ENCODE peak calls at places on chromosomes 4 and X, in five cellular contexts. One of them, this sample, is unnamed.

GRCh38 chr4:97646997-97647396 is 496.3 kb downstream of the STPG2 start:
- DNase-seq in GM12878: no peak
- DNase-seq in SK-N-SH: no peak
- DNase-seq in HepG2: no peak
- DNase-seq in K562: no peak
- DNase-seq in this sample: no peak

GRCh38 chrX:56793533-56794320 is 64.7 kb downstream of the NBDY start:
- DNase-seq in GM12878: no peak
- DNase-seq in SK-N-SH: peak; percentile 0
- DNase-seq in K562: no peak
- DNase-seq in HepG2: no peak
- DNase-seq in this sample: no peak

GRCh38 chr4:87915621-87916020 is 59.9 kb upstream of the SPP1 start:
- DNase-seq in GM12878: no peak
- DNase-seq in HepG2: no peak
- DNase-seq in K562: no peak
- DNase-seq in SK-N-SH: no peak
- DNase-seq in this sample: no peak

GRCh38 chr4:22672944-22673343 is 19.8 kb upstream of the GBA3 start:
- DNase-seq in GM12878: no peak
- DNase-seq in K562: no peak
- DNase-seq in HepG2: no peak
- DNase-seq in SK-N-SH: no peak
- DNase-seq in this sample: no peak

GRCh38 chrX:103254171-103254824 is 657 bp downstream of the TCEAL8 start:
- DNase-seq in SK-N-SH: peak; percentile 55
- DNase-seq in HepG2: peak; percentile 5
- DNase-seq in K562: peak; percentile 28
- DNase-seq in GM12878: peak; percentile 3
- DNase-seq in this sample: peak; percentile 11

GRCh38 chr4:36255575-36255974 is 11.3 kb upstream of the ARAP2 start:
- DNase-seq in K562: no peak
- DNase-seq in GM12878: peak; percentile 92
- DNase-seq in HepG2: no peak
- DNase-seq in SK-N-SH: no peak
- DNase-seq in this sample: peak; percentile 48

GRCh38 chr4:12729384-12729783 is 754.8 kb downstream of the RAB28 start:
- DNase-seq in K562: peak; percentile 43
- DNase-seq in HepG2: peak; percentile 11
- DNase-seq in GM12878: no peak
- DNase-seq in SK-N-SH: peak; percentile 10
- DNase-seq in this sample: no peak

GRCh38 chrX:17496407-17496806 is 121.4 kb downstream of the NHS start:
- DNase-seq in HepG2: no peak
- DNase-seq in GM12878: no peak
- DNase-seq in SK-N-SH: no peak
- DNase-seq in K562: no peak
- DNase-seq in this sample: no peak

GRCh38 chr4:23902203-23902602 is 12.4 kb upstream of the PPARGC1A start:
- DNase-seq in HepG2: no peak
- DNase-seq in SK-N-SH: no peak
- DNase-seq in K562: no peak
- DNase-seq in GM12878: no peak
- DNase-seq in this sample: no peak

GRCh38 chrX:130851569-130851968 is 51.4 kb downstream of the ENOX2 start:
- DNase-seq in GM12878: no peak
- DNase-seq in HepG2: no peak
- DNase-seq in SK-N-SH: no peak
- DNase-seq in K562: no peak
- DNase-seq in this sample: no peak

GRCh38 chrX:140022482-140022881 is 57.2 kb upstream of the CXorf66 start:
- DNase-seq in HepG2: no peak
- DNase-seq in GM12878: no peak
- DNase-seq in SK-N-SH: no peak
- DNase-seq in K562: no peak
- DNase-seq in this sample: no peak

GRCh38 chrX:153537526-153538295 is 20.3 kb downstream of the ATP2B3 start:
- DNase-seq in HepG2: no peak
- DNase-seq in SK-N-SH: peak; percentile 55
- DNase-seq in GM12878: no peak
- DNase-seq in K562: no peak
- DNase-seq in this sample: no peak

GRCh38 chr4:828641-829271 is 2.8 kb upstream of the CPLX1 start:
- DNase-seq in K562: no peak
- DNase-seq in SK-N-SH: peak; percentile 61
- DNase-seq in GM12878: no peak
- DNase-seq in HepG2: peak; percentile 49
- DNase-seq in this sample: no peak

GRCh38 chr4:74158561-74159396 is 861 bp downstream of the MTHFD2L start:
- DNase-seq in HepG2: no peak
- DNase-seq in K562: no peak
- DNase-seq in GM12878: peak; percentile 9
- DNase-seq in SK-N-SH: no peak
- DNase-seq in this sample: no peak

GRCh38 chr4:106541253-106541652 is 172.7 kb upstream of the GIMD1 start:
- DNase-seq in GM12878: no peak
- DNase-seq in SK-N-SH: no peak
- DNase-seq in K562: no peak
- DNase-seq in HepG2: no peak
- DNase-seq in this sample: no peak

GRCh38 chr4:172035573-172035972 is 222.4 kb downstream of the GALNTL6 start:
- DNase-seq in HepG2: no peak
- DNase-seq in SK-N-SH: no peak
- DNase-seq in K562: no peak
- DNase-seq in GM12878: no peak
- DNase-seq in this sample: no peak

GRCh38 chr4:150402968-150403367 is 179.0 kb upstream of the MAB21L2 start:
- DNase-seq in K562: no peak
- DNase-seq in HepG2: no peak
- DNase-seq in GM12878: no peak
- DNase-seq in SK-N-SH: peak; percentile 60
- DNase-seq in this sample: peak; percentile 84

GRCh38 chrX:131675596-131676194 is 131.8 kb downstream of the OR13H1 start:
- DNase-seq in GM12878: no peak
- DNase-seq in K562: peak; percentile 46
- DNase-seq in HepG2: peak; percentile 8
- DNase-seq in SK-N-SH: peak; percentile 35
- DNase-seq in this sample: no peak

GRCh38 chrX:35842657-35843056 is 44.5 kb downstream of the MAGEB16 start:
- DNase-seq in SK-N-SH: no peak
- DNase-seq in HepG2: no peak
- DNase-seq in K562: no peak
- DNase-seq in GM12878: no peak
- DNase-seq in this sample: peak; percentile 61

GRCh38 chrX:100720301-100720700 is 11.6 kb downstream of the SYTL4 start:
- DNase-seq in GM12878: no peak
- DNase-seq in K562: no peak
- DNase-seq in HepG2: no peak
- DNase-seq in SK-N-SH: no peak
- DNase-seq in this sample: no peak

GRCh38 chrX:46376246-46376885 is 168.9 kb downstream of the ZNF674 start:
- DNase-seq in HepG2: peak; percentile 57
- DNase-seq in SK-N-SH: no peak
- DNase-seq in K562: no peak
- DNase-seq in GM12878: no peak
- DNase-seq in this sample: no peak

GRCh38 chrX:107442914-107443527 is 6.4 kb upstream of the FRMPD3 start:
- DNase-seq in GM12878: no peak
- DNase-seq in HepG2: no peak
- DNase-seq in SK-N-SH: no peak
- DNase-seq in K562: no peak
- DNase-seq in this sample: no peak

GRCh38 chr4:76214269-76214628 is 625 bp upstream of the SCARB2 start:
- DNase-seq in SK-N-SH: no peak
- DNase-seq in K562: no peak
- DNase-seq in HepG2: no peak
- DNase-seq in GM12878: no peak
- DNase-seq in this sample: no peak

GRCh38 chr4:3708103-3708510 is 58.1 kb upstream of the ADRA2C start:
- DNase-seq in K562: no peak
- DNase-seq in HepG2: no peak
- DNase-seq in SK-N-SH: no peak
- DNase-seq in GM12878: no peak
- DNase-seq in this sample: peak; percentile 24

GRCh38 chr4:95510877-95511276 is 37.9 kb downstream of the UNC5C start:
- DNase-seq in SK-N-SH: no peak
- DNase-seq in K562: no peak
- DNase-seq in HepG2: no peak
- DNase-seq in GM12878: no peak
- DNase-seq in this sample: no peak

GRCh38 chr4:76953956-76954355 is 4.4 kb downstream of the SEPTIN11 start:
- DNase-seq in K562: no peak
- DNase-seq in GM12878: no peak
- DNase-seq in SK-N-SH: no peak
- DNase-seq in HepG2: no peak
- DNase-seq in this sample: no peak

GRCh38 chrX:77922768-77923167 is 12.3 kb downstream of the ATP7A start:
- DNase-seq in GM12878: no peak
- DNase-seq in HepG2: no peak
- DNase-seq in SK-N-SH: no peak
- DNase-seq in K562: no peak
- DNase-seq in this sample: no peak

GRCh38 chr4:73895201-73896177 is 26.3 kb downstream of the CXCL1 start:
- DNase-seq in GM12878: no peak
- DNase-seq in SK-N-SH: no peak
- DNase-seq in HepG2: no peak
- DNase-seq in K562: no peak
- DNase-seq in this sample: no peak

GRCh38 chr4:101853691-101854090 is 63.2 kb downstream of the BANK1 start:
- DNase-seq in K562: no peak
- DNase-seq in GM12878: no peak
- DNase-seq in HepG2: no peak
- DNase-seq in SK-N-SH: no peak
- DNase-seq in this sample: no peak

GRCh38 chr4:147596976-147597375 is 20.2 kb upstream of the TMEM184C start:
- DNase-seq in HepG2: no peak
- DNase-seq in K562: no peak
- DNase-seq in GM12878: no peak
- DNase-seq in SK-N-SH: no peak
- DNase-seq in this sample: no peak

GRCh38 chr4:71251266-71251665 is 87.6 kb upstream of the SLC4A4 start:
- DNase-seq in K562: no peak
- DNase-seq in GM12878: no peak
- DNase-seq in HepG2: no peak
- DNase-seq in SK-N-SH: no peak
- DNase-seq in this sample: no peak

GRCh38 chr4:26860922-26861433 is 337 bp downstream of the STIM2 start:
- DNase-seq in SK-N-SH: peak; percentile 68
- DNase-seq in K562: no peak
- DNase-seq in HepG2: peak; percentile 10
- DNase-seq in GM12878: no peak
- DNase-seq in this sample: no peak

GRCh38 chrX:18702362-18703195 is 4.9 kb upstream of the PPEF1 start:
- DNase-seq in HepG2: no peak
- DNase-seq in GM12878: no peak
- DNase-seq in K562: no peak
- DNase-seq in SK-N-SH: no peak
- DNase-seq in this sample: no peak
- TF ChIP-seq POLR2AphosphoS5 in HepG2: no peak
- TF ChIP-seq POLR2AphosphoS5 in GM12878: no peak
- TF ChIP-seq POLR2AphosphoS5 in K562: no peak
- TF ChIP-seq POLR2AphosphoS5 in SK-N-SH: no peak
- TF ChIP-seq POLR2AphosphoS5 in this sample: no peak

GRCh38 chr4:175419120-175419774 is 392.8 kb downstream of the GPM6A start:
- DNase-seq in SK-N-SH: no peak
- DNase-seq in HepG2: peak; percentile 13
- DNase-seq in GM12878: no peak
- DNase-seq in K562: no peak
- DNase-seq in this sample: no peak
- TF ChIP-seq GABPA in SK-N-SH: no peak
- TF ChIP-seq GABPA in HepG2: no peak
- TF ChIP-seq GABPA in GM12878: no peak
- TF ChIP-seq GABPA in K562: no peak
- TF ChIP-seq GABPA in this sample: no peak

GRCh38 chr4:20289782-20290181 is 38.1 kb downstream of the SLIT2 start:
- DNase-seq in K562: no peak
- DNase-seq in GM12878: no peak
- DNase-seq in HepG2: no peak
- DNase-seq in SK-N-SH: no peak
- DNase-seq in this sample: no peak

GRCh38 chr4:20288846-20289512 is 37.3 kb downstream of the SLIT2 start:
- DNase-seq in HepG2: no peak
- DNase-seq in GM12878: no peak
- DNase-seq in SK-N-SH: no peak
- DNase-seq in K562: no peak
- DNase-seq in this sample: no peak

GRCh38 chr4:20287246-20287645 is 35.5 kb downstream of the SLIT2 start:
- DNase-seq in SK-N-SH: no peak
- DNase-seq in HepG2: no peak
- DNase-seq in GM12878: no peak
- DNase-seq in K562: no peak
- DNase-seq in this sample: no peak

GRCh38 chr4:20284990-20285389 is 33.3 kb downstream of the SLIT2 start:
- DNase-seq in K562: no peak
- DNase-seq in GM12878: no peak
- DNase-seq in HepG2: no peak
- DNase-seq in SK-N-SH: no peak
- DNase-seq in this sample: no peak

DNA sequence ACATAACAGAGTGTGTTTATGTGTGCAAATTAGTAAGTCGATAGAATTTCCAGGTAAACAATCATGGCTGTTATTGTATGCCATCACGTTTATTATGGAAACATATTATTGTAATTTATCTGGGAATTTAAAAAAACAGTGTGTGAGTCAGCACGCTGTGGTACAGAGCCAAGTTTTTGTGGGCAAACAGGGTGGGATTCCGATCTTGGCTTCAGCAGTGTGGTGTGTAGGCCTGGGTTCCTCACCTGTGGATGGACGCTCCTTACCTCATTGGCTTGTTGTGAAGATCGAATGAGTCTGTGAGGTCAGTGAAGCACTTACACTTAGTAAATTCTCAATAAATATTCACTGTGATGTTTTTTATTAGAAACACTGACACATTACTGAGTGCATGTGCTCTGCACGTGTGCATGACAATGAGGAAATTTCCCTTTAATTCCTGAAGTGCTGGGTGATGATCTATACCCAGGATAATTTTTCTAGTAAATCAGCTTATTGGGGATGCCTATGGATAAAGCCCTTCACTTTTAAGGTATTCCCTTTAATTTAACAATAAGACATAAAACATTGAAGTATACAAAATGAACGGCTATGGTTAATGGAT is 36.4 kb downstream of the SLIT2 start:
- DNase-seq in SK-N-SH: no peak
- DNase-seq in K562: no peak
- DNase-seq in GM12878: no peak
- DNase-seq in HepG2: no peak
- DNase-seq in this sample: no peak
- TF ChIP-seq REST in SK-N-SH: no peak
- TF ChIP-seq REST in K562: no peak
- TF ChIP-seq REST in GM12878: no peak
- TF ChIP-seq REST in HepG2: no peak
- TF ChIP-seq REST in this sample: no peak

GRCh38 chrX:121761845-121762244 is 714.4 kb downstream of the GLUD2 start:
- DNase-seq in GM12878: no peak
- DNase-seq in HepG2: no peak
- DNase-seq in SK-N-SH: no peak
- DNase-seq in K562: no peak
- DNase-seq in this sample: no peak
- TF ChIP-seq POLR2AphosphoS5 in GM12878: no peak
- TF ChIP-seq POLR2AphosphoS5 in HepG2: no peak
- TF ChIP-seq POLR2AphosphoS5 in SK-N-SH: no peak
- TF ChIP-seq POLR2AphosphoS5 in K562: no peak
- TF ChIP-seq POLR2AphosphoS5 in this sample: no peak

GRCh38 chr4:164531336-164531735 is 222.6 kb upstream of the SMIM31 start:
- DNase-seq in K562: no peak
- DNase-seq in SK-N-SH: no peak
- DNase-seq in HepG2: no peak
- DNase-seq in GM12878: no peak
- DNase-seq in this sample: no peak
- TF ChIP-seq GABPA in K562: no peak
- TF ChIP-seq GABPA in SK-N-SH: no peak
- TF ChIP-seq GABPA in HepG2: no peak
- TF ChIP-seq GABPA in GM12878: no peak
- TF ChIP-seq GABPA in this sample: no peak

This sample was measured in HL-60.